ENCODE peak calls at places on chromosome 7, in six cellular contexts. T is A549, B is K562, L is HepG2, W is GM12878, U is upper lobe of left lung. I is an unnamed sample.

GRCh38 chr7:113774182-113774807 is 144.5 kb downstream of the PPP1R3A start:
- ATAC-seq in B (peak; percentile 39), U (peak; percentile 38), T (no peak), W (peak; percentile 84), L (peak; percentile 52), I (no peak)

GRCh38 chr7:104005197-104005596 is 15.7 kb upstream of the RELN start:
- ATAC-seq in W (no peak), T (no peak), B (peak; percentile 64), L (no peak), U (no peak), I (no peak)

GRCh38 chr7:101816499-101817030 is 861 bp upstream of the CUX1 start:
- ATAC-seq in U (no peak), W (no peak), B (peak; percentile 12), L (no peak), T (peak; percentile 38), I (peak; percentile 44)

GRCh38 chr7:137009404-137009803 is 141.0 kb downstream of the CHRM2 start:
- ATAC-seq in W (no peak), L (no peak), U (no peak), T (no peak), B (no peak), I (no peak)

GRCh38 chr7:14596421-14596820 is 306.1 kb downstream of the DGKB start:
- ATAC-seq in L (no peak), T (no peak), U (no peak), B (no peak), W (no peak), I (no peak)

GRCh38 chr7:80225361-80225760 is 90.7 kb downstream of the GNAI1 start:
- ATAC-seq in B (no peak), L (no peak), T (no peak), U (peak; percentile 17), W (no peak), I (no peak)

GRCh38 chr7:1739593-1739992 is 69.5 kb downstream of the ELFN1 start:
- ATAC-seq in W (no peak), T (no peak), B (no peak), U (no peak), L (no peak), I (no peak)

GRCh38 chr7:47537716-47538640 is 43.9 kb downstream of the TNS3 start:
- ATAC-seq in W (no peak), T (no peak), U (no peak), B (no peak), L (no peak), I (no peak)

GRCh38 chr7:24720283-24720682 is 37.0 kb downstream of the GSDME start:
- ATAC-seq in T (no peak), B (no peak), U (no peak), W (peak; percentile 59), L (no peak), I (no peak)

GRCh38 chr7:136133491-136133990 is 156.4 kb upstream of the MTPN start:
- ATAC-seq in B (no peak), U (no peak), L (no peak), T (no peak), W (no peak), I (no peak)

GRCh38 chr7:90621130-90621891 is 25.2 kb downstream of the CDK14 start:
- ATAC-seq in W (peak; percentile 88), B (no peak), U (peak; percentile 36), L (no peak), T (no peak), I (no peak)

GRCh38 chr7:101015626-101016025 is 4.3 kb upstream of the MUC17 start:
- ATAC-seq in L (no peak), B (no peak), U (no peak), W (no peak), T (no peak), I (no peak)

GRCh38 chr7:132065973-132066611 is 509.7 kb upstream of the PODXL start:
- ATAC-seq in T (peak; percentile 47), U (no peak), L (no peak), W (no peak), B (no peak), I (no peak)

GRCh38 chr7:112223310-112223709 is 16.8 kb downstream of the ZNF277 start:
- ATAC-seq in L (no peak), W (no peak), T (no peak), B (no peak), U (no peak), I (no peak)

GRCh38 chr7:77940647-77941046 is 142.1 kb downstream of the PHTF2 start:
- ATAC-seq in T (no peak), U (no peak), W (peak; percentile 75), B (peak; percentile 37), L (no peak), I (no peak)

GRCh38 chr7:26515462-26515861 is 223.8 kb downstream of the SNX10 start:
- ATAC-seq in T (peak; percentile 21), B (peak; percentile 72), L (no peak), W (no peak), U (no peak), I (no peak)

GRCh38 chr7:105766421-105767191 is 109.8 kb downstream of the ATXN7L1 start:
- ATAC-seq in L (no peak), T (no peak), U (no peak), W (peak; percentile 62), B (no peak), I (no peak)

GRCh38 chr7:130275826-130276291 is 9.2 kb downstream of the CPA2 start:
- ATAC-seq in W (no peak), T (no peak), U (no peak), L (no peak), B (no peak), I (no peak)

GRCh38 chr7:141956084-141956483 is 9.3 kb upstream of the CLEC5A start:
- ATAC-seq in U (peak; percentile 65), T (no peak), L (no peak), W (no peak), B (no peak), I (peak; percentile 43)

DNA sequence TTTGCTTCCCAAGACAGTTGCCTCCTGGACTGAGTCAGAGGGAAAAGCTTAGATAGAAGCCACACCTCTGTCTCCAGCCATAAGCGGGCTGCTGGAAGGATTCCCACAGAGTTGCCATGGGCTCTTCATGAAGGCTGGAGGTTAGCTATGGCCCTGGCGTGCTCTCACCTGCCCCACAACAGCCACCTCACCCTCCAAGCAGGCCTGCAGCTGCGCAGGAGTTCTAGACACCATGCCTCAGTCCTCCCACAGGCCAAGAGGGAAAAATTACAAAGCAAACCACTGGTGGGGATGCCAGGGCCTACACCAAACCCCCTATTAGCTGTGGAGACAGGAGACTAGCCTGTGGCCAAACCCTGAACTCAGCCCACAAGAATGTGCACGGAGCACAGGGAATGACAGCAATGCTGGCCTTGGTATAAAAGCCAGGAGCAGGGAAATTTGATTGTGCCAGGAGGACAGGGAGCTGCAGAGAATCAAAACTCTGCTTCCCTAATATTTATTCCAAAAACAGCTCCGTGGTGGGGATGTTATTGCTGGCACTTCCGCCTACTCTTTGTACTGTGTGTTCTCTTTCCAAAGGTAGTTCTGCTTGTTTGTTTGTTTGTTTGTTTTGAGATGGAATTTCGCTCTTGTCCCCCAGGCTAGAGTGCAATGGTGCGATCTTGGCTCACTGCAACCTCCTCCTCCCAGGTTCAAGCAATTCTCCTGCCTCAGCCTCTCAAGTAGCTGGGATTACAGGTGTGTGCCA is 60.3 kb upstream of the STK17A start:
- ATAC-seq in W (no peak), B (no peak), T (no peak), U (peak; percentile 88), L (peak; percentile 72), I (no peak)
- H3K27ac ChIP-seq in W (no peak overlapping the region), B (no peak overlapping the region), T (no peak overlapping the region), U (no peak overlapping the region), L (no peak overlapping the region), I (no peak overlapping the region)

GRCh38 chr7:92832623-92833023 is 3.8 kb downstream of the CDK6 start:
- ATAC-seq in B (no peak), W (peak; percentile 0), L (no peak), T (no peak), U (no peak), I (no peak)

GRCh38 chr7:92834661-92835139 is 1.7 kb downstream of the CDK6 start:
- ATAC-seq in W (no peak), L (peak; percentile 4), B (no peak), T (peak; percentile 1), U (no peak), I (no peak)

GRCh38 chr7:92831716-92832622 is 4.4 kb downstream of the CDK6 start:
- ATAC-seq in T (no peak), L (no peak), W (no peak), B (no peak), U (no peak), I (no peak)

GRCh38 chr7:92833766-92834605 is 2.4 kb downstream of the CDK6 start:
- ATAC-seq in T (peak; percentile 67), B (peak; percentile 16), L (peak; percentile 74), W (peak; percentile 62), U (peak; percentile 79), I (peak; percentile 77)

DNA sequence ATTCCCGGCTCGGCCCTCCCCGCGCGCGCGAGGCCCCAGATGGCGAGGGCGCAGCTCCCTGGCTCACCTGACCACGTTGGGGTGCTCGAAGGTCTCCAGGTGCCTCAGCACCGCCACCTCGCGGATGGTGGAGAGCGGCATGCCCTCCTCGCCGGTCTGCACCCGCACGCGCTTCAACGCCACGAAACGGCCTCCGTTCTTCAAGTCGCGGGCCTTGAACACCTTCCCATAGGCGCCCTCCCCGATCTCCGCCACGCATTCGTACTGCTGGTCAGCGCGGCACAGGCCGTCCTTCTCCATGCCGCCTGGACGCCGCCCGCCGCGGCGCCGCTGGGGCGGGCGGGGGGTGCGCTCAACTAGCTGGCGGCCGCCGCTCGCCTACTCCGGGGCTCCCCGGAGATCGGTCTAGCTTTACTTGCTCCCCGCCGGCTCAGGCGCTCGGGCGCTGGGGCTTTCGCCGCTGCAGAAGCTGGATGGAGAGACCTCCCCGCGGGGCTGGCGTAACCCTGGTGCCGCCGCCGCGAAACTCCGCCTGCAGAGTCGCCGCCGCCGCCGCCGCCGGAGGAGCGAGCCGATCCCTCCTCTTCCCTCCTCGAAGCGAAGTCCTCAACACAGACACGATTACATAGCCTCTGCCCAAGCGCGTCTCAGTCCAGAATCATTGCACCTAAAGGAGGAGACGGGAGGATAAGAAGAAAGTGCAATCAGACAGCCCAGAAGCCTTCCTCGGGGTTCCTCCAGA is 3.2 kb downstream of the CDK6 start:
- ATAC-seq in W (peak; percentile 72), U (peak; percentile 81), T (peak; percentile 72), B (peak; percentile 13), L (peak; percentile 70), I (peak; percentile 71)
- H3K4me1 ChIP-seq in W (peaks cover 5% of the 10 kb centered on the region), U (peaks cover 26% of the 10 kb centered on the region), T (peaks cover 33% of the 10 kb centered on the region), B (peaks cover 31% of the 10 kb centered on the region), L (peaks cover 47% of the 10 kb centered on the region), I (no peaks in the 10 kb centered on the region)

DNA sequence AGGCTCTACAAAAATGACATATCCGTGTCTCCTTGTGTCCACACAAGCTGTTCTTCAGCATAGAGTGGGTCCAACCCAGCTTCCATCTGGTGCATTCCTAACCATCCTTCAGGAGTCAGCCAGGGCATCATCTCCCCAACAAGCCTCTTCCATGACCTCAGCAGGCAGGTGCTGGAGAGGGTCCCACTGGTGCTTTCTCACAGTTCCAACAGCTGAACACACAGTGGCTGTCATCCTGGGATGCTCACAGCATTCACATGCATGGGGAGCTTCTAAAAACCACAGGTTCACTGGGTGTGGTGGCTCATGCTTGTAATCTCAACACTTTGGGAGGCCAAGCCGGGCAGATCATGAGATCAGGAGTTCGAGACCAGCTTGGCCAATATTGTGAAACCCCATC is 6.4 kb upstream of the CYP3A4 start:
- ATAC-seq in U (no peak), L (no peak), T (no peak), B (no peak), W (no peak), I (no peak)
- TF ChIP-seq EP300 in U (no peak), L (no peak), T (no peak), B (no peak), W (no peak), I (no peak)

DNA sequence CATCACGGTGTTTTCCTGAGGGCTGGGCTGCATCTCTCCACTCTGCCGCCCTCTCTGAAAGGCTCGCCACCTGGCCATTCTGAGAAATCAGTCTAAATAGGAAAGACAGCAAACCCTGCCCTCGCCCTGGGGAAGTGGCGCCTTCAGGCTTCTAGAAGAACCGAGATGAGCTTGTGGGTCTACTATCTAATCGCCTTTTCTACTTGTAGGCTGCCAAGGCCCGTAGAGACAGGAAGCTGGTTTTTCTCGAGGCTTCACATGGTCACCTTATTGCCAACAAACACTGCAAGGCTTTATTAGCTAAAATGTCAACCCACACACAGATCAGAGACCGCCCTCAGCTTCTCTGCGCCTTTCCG is 21.4 kb downstream of the LAT2 start:
- ATAC-seq in B (no peak), L (no peak), T (no peak), W (peak; percentile 88), U (no peak), I (no peak)
- H3K27ac ChIP-seq in B (no peak overlapping the region), L (no peak overlapping the region), T (no peak overlapping the region), W (peak overlapping the region; percentile 77), U (no peak overlapping the region), I (no peak overlapping the region)